ENCODE peak calls at places on chromosomes 3 and 15, in seven cellular contexts. C, T, I, A, O, L and K are unnamed samples.

GRCh38 chr15:51386029-51386428 is 44.6 kb downstream of the GLDN start:
- DNase-seq in T (no peak), O (no peak), I (no peak), L (no peak), A (no peak), C (no peak), K (no peak)

GRCh38 chr3:8784676-8785435 is 15.4 kb upstream of the OXTR start:
- DNase-seq in I (no peak), A (no peak), O (no peak), T (no peak), L (no peak), C (no peak), K (no peak)

GRCh38 chr15:73921257-73921890 is 4.9 kb upstream of the LOXL1 start:
- DNase-seq in A (no peak), L (no peak), I (no peak), O (no peak), T (no peak), C (no peak), K (no peak)

GRCh38 chr15:59247364-59247763 is 40.7 kb downstream of the LDHAL6B start:
- DNase-seq in O (peak), A (peak), T (peak), C (peak), L (peak), I (no peak), K (no peak)

GRCh38 chr3:147799601-147800000 is 390.4 kb downstream of the ZIC1 start:
- DNase-seq in I (no peak), T (no peak), O (no peak), A (no peak), C (no peak), L (no peak), K (no peak)

GRCh38 chr3:56854856-56855620 is 53.3 kb upstream of the ARHGEF3 start:
- DNase-seq in I (no peak), L (no peak), T (no peak), O (no peak), A (no peak), C (no peak), K (no peak)

GRCh38 chr15:58467121-58467721 is 35.4 kb downstream of the LIPC start:
- DNase-seq in L (no peak), A (no peak), O (peak), C (no peak), T (no peak), I (no peak), K (no peak)

GRCh38 chr3:39101022-39101689 is 6.3 kb downstream of the GORASP1 start:
- DNase-seq in I (no peak), L (no peak), T (peak), A (no peak), C (peak), O (no peak), K (no peak)

GRCh38 chr3:56835626-56836025 is 33.9 kb upstream of the ARHGEF3 start:
- DNase-seq in T (no peak), L (no peak), O (no peak), A (no peak), I (no peak), C (no peak), K (no peak)

GRCh38 chr3:127673191-127674098 is 693 bp downstream of the ABTB1 start:
- DNase-seq in A (peak), I (peak), T (peak), L (peak), C (peak), O (peak), K (no peak)

GRCh38 chr3:4520013-4520881 is 27.1 kb downstream of the ITPR1 start:
- DNase-seq in C (no peak), A (no peak), L (no peak), T (no peak), O (no peak), I (no peak), K (no peak)

GRCh38 chr3:161549251-161549650 is 52.6 kb downstream of the OTOL1 start:
- DNase-seq in L (no peak), O (no peak), A (no peak), I (no peak), T (no peak), C (no peak), K (no peak)

GRCh38 chr15:31265090-31265870 is 61.4 kb upstream of the KLF13 start:
- DNase-seq in L (no peak), I (no peak), C (no peak), T (no peak), O (no peak), A (no peak), K (no peak)

GRCh38 chr3:178518660-178519396 is 17.4 kb upstream of the KCNMB2 start:
- DNase-seq in T (no peak), O (no peak), L (no peak), C (no peak), I (no peak), A (no peak), K (no peak)

GRCh38 chr3:72944696-72945095 is 51.9 kb upstream of the PPP4R2 start:
- DNase-seq in O (no peak), T (no peak), L (no peak), I (no peak), C (no peak), A (no peak), K (no peak)

GRCh38 chr15:40902605-40903561 is 8.6 kb downstream of the VPS18 start:
- DNase-seq in A (no peak), I (no peak), L (no peak), T (no peak), C (peak), O (no peak), K (no peak)